ENCODE peak calls at places on chromosomes 2 and 18, in six cellular contexts. One of them, this sample, is unnamed.

GRCh38 chr2:235170536-235171510 is 219.0 kb downstream of the SH3BP4 start:
- DNase-seq in heart right ventricle: no peak
- DNase-seq in kidney: no peak
- DNase-seq in fibroblast of the aortic adventitia: peak; percentile 65
- DNase-seq in CD8-positive, alpha-beta T cell: no peak
- DNase-seq in cardiac fibroblast: peak; percentile 64
- DNase-seq in this sample: no peak

GRCh38 chr2:162656516-162656915 is 182.1 kb downstream of the KCNH7 start:
- DNase-seq in heart right ventricle: no peak
- DNase-seq in kidney: no peak
- DNase-seq in fibroblast of the aortic adventitia: no peak
- DNase-seq in CD8-positive, alpha-beta T cell: no peak
- DNase-seq in cardiac fibroblast: no peak
- DNase-seq in this sample: no peak

GRCh38 chr2:23249348-23249747 is 135.6 kb upstream of the KLHL29 start:
- DNase-seq in heart right ventricle: no peak
- DNase-seq in kidney: no peak
- DNase-seq in fibroblast of the aortic adventitia: peak; percentile 54
- DNase-seq in CD8-positive, alpha-beta T cell: no peak
- DNase-seq in cardiac fibroblast: no peak
- DNase-seq in this sample: no peak

GRCh38 chr2:186695081-186695756 is 1.4 kb downstream of the FAM171B start:
- DNase-seq in heart right ventricle: no peak
- DNase-seq in kidney: no peak
- DNase-seq in fibroblast of the aortic adventitia: peak; percentile 68
- DNase-seq in CD8-positive, alpha-beta T cell: no peak
- DNase-seq in cardiac fibroblast: peak; percentile 67
- DNase-seq in this sample: no peak

GRCh38 chr2:99431587-99432275 is 58.1 kb downstream of the REV1 start:
- DNase-seq in heart right ventricle: no peak
- DNase-seq in kidney: no peak
- DNase-seq in fibroblast of the aortic adventitia: no peak
- DNase-seq in CD8-positive, alpha-beta T cell: no peak
- DNase-seq in cardiac fibroblast: no peak
- DNase-seq in this sample: no peak

GRCh38 chr2:73283545-73284295 is 558 bp downstream of the FBXO41 start:
- DNase-seq in heart right ventricle: no peak
- DNase-seq in kidney: peak; percentile 70
- DNase-seq in fibroblast of the aortic adventitia: no peak
- DNase-seq in CD8-positive, alpha-beta T cell: no peak
- DNase-seq in cardiac fibroblast: no peak
- DNase-seq in this sample: no peak

GRCh38 chr2:63983986-63984605 is 35.1 kb downstream of the VPS54 start:
- DNase-seq in heart right ventricle: no peak
- DNase-seq in kidney: no peak
- DNase-seq in fibroblast of the aortic adventitia: no peak
- DNase-seq in CD8-positive, alpha-beta T cell: no peak
- DNase-seq in cardiac fibroblast: no peak
- DNase-seq in this sample: no peak

GRCh38 chr2:202114798-202115197 is 41.7 kb downstream of the KIAA2012 start:
- DNase-seq in heart right ventricle: no peak
- DNase-seq in kidney: no peak
- DNase-seq in fibroblast of the aortic adventitia: no peak
- DNase-seq in CD8-positive, alpha-beta T cell: no peak
- DNase-seq in cardiac fibroblast: peak; percentile 25
- DNase-seq in this sample: no peak

GRCh38 chr18:55326134-55326533 is 261.9 kb downstream of the TCF4 start:
- DNase-seq in heart right ventricle: no peak
- DNase-seq in kidney: no peak
- DNase-seq in fibroblast of the aortic adventitia: no peak
- DNase-seq in CD8-positive, alpha-beta T cell: no peak
- DNase-seq in cardiac fibroblast: no peak
- DNase-seq in this sample: no peak

GRCh38 chr2:1010373-1011017 is 59.8 kb downstream of the SNTG2 start:
- DNase-seq in heart right ventricle: no peak
- DNase-seq in kidney: no peak
- DNase-seq in fibroblast of the aortic adventitia: no peak
- DNase-seq in CD8-positive, alpha-beta T cell: no peak
- DNase-seq in cardiac fibroblast: peak; percentile 30
- DNase-seq in this sample: no peak

GRCh38 chr18:24735504-24736243 is 275.2 kb downstream of the HRH4 start:
- DNase-seq in heart right ventricle: no peak
- DNase-seq in kidney: no peak
- DNase-seq in fibroblast of the aortic adventitia: no peak
- DNase-seq in CD8-positive, alpha-beta T cell: no peak
- DNase-seq in cardiac fibroblast: no peak
- DNase-seq in this sample: no peak

GRCh38 chr18:49008156-49008555 is 57.4 kb upstream of the SMAD7 start:
- DNase-seq in heart right ventricle: no peak
- DNase-seq in kidney: peak; percentile 56
- DNase-seq in fibroblast of the aortic adventitia: no peak
- DNase-seq in CD8-positive, alpha-beta T cell: no peak
- DNase-seq in cardiac fibroblast: no peak
- DNase-seq in this sample: no peak

GRCh38 chr2:48016620-48017019 is 110.3 kb upstream of the FBXO11 start:
- DNase-seq in heart right ventricle: no peak
- DNase-seq in kidney: no peak
- DNase-seq in fibroblast of the aortic adventitia: no peak
- DNase-seq in CD8-positive, alpha-beta T cell: no peak
- DNase-seq in cardiac fibroblast: no peak
- DNase-seq in this sample: no peak

GRCh38 chr2:121303531-121304263 is 18.7 kb upstream of the TFCP2L1 start:
- DNase-seq in heart right ventricle: no peak
- DNase-seq in kidney: no peak
- DNase-seq in fibroblast of the aortic adventitia: no peak
- DNase-seq in CD8-positive, alpha-beta T cell: no peak
- DNase-seq in cardiac fibroblast: no peak
- DNase-seq in this sample: no peak

GRCh38 chr18:9304388-9305070 is 30.0 kb upstream of the TWSG1 start:
- DNase-seq in heart right ventricle: no peak
- DNase-seq in kidney: no peak
- DNase-seq in fibroblast of the aortic adventitia: no peak
- DNase-seq in CD8-positive, alpha-beta T cell: no peak
- DNase-seq in cardiac fibroblast: no peak
- DNase-seq in this sample: no peak

GRCh38 chr2:241768850-241769249 is 7.8 kb upstream of the GAL3ST2 start:
- DNase-seq in heart right ventricle: no peak
- DNase-seq in kidney: no peak
- DNase-seq in fibroblast of the aortic adventitia: no peak
- DNase-seq in CD8-positive, alpha-beta T cell: no peak
- DNase-seq in cardiac fibroblast: no peak
- DNase-seq in this sample: no peak

GRCh38 chr2:28583899-28584553 is 88.2 kb downstream of the PLB1 start:
- DNase-seq in heart right ventricle: peak; percentile 83
- DNase-seq in kidney: peak; percentile 88
- DNase-seq in fibroblast of the aortic adventitia: peak; percentile 93
- DNase-seq in CD8-positive, alpha-beta T cell: peak; percentile 26
- DNase-seq in cardiac fibroblast: peak; percentile 90
- DNase-seq in this sample: no peak

GRCh38 chr2:16931441-16931840 is 265.8 kb upstream of the CYRIA start:
- DNase-seq in heart right ventricle: no peak
- DNase-seq in kidney: no peak
- DNase-seq in fibroblast of the aortic adventitia: no peak
- DNase-seq in CD8-positive, alpha-beta T cell: no peak
- DNase-seq in cardiac fibroblast: no peak
- DNase-seq in this sample: no peak

GRCh38 chr2:113910110-113910717 is 20.3 kb downstream of the ACTR3 start:
- DNase-seq in heart right ventricle: no peak
- DNase-seq in kidney: no peak
- DNase-seq in fibroblast of the aortic adventitia: no peak
- DNase-seq in CD8-positive, alpha-beta T cell: peak; percentile 39
- DNase-seq in cardiac fibroblast: no peak
- DNase-seq in this sample: no peak

GRCh38 chr2:66469219-66469902 is 34.4 kb downstream of the MEIS1 start:
- DNase-seq in heart right ventricle: no peak
- DNase-seq in kidney: no peak
- DNase-seq in fibroblast of the aortic adventitia: no peak
- DNase-seq in CD8-positive, alpha-beta T cell: no peak
- DNase-seq in cardiac fibroblast: no peak
- DNase-seq in this sample: no peak

GRCh38 chr2:67526283-67526682 is 129.2 kb downstream of the ETAA1 start:
- DNase-seq in heart right ventricle: no peak
- DNase-seq in kidney: no peak
- DNase-seq in fibroblast of the aortic adventitia: peak; percentile 88
- DNase-seq in CD8-positive, alpha-beta T cell: no peak
- DNase-seq in cardiac fibroblast: peak; percentile 95
- DNase-seq in this sample: no peak

GRCh38 chr18:59990121-59990818 is 90.5 kb downstream of the PMAIP1 start:
- DNase-seq in heart right ventricle: no peak
- DNase-seq in kidney: no peak
- DNase-seq in fibroblast of the aortic adventitia: no peak
- DNase-seq in CD8-positive, alpha-beta T cell: no peak
- DNase-seq in cardiac fibroblast: no peak
- DNase-seq in this sample: no peak

GRCh38 chr2:120589782-120590608 is 145.7 kb upstream of the GLI2 start:
- DNase-seq in heart right ventricle: no peak
- DNase-seq in kidney: peak; percentile 8
- DNase-seq in fibroblast of the aortic adventitia: peak; percentile 94
- DNase-seq in CD8-positive, alpha-beta T cell: no peak
- DNase-seq in cardiac fibroblast: peak; percentile 99
- DNase-seq in this sample: no peak

GRCh38 chr2:163888591-163888990 is 152.8 kb upstream of the FIGN start:
- DNase-seq in heart right ventricle: no peak
- DNase-seq in kidney: no peak
- DNase-seq in fibroblast of the aortic adventitia: no peak
- DNase-seq in CD8-positive, alpha-beta T cell: no peak
- DNase-seq in cardiac fibroblast: no peak
- DNase-seq in this sample: no peak

DNA sequence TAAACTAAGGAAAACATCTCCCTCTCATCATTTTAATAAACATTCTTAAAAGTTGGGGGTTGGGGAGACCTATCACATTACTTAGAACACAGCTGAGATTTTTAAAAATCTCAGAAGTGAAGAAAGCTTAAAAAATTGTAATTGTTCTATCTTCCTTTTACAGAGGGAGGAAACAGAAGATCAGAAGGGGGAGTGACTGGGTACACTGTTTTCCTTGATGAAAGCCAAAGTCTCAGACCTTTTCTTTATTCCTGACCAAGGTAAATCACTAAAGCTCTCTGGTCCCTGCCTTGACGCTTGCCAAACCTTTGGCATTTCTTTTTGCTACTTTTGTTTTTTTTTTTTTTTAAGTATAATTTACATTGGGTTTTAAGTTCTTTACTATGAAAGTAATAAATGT is 85.0 kb upstream of the DTNB start:
- DNase-seq in heart right ventricle: no peak
- DNase-seq in kidney: no peak
- DNase-seq in fibroblast of the aortic adventitia: no peak
- DNase-seq in CD8-positive, alpha-beta T cell: no peak
- DNase-seq in cardiac fibroblast: no peak
- DNase-seq in this sample: no peak
- H3K4me3 ChIP-seq in heart right ventricle: no peak overlapping the region
- H3K4me3 ChIP-seq in kidney: no peak overlapping the region
- H3K4me3 ChIP-seq in fibroblast of the aortic adventitia: no peak overlapping the region
- H3K4me3 ChIP-seq in CD8-positive, alpha-beta T cell: no peak overlapping the region
- H3K4me3 ChIP-seq in cardiac fibroblast: no peak overlapping the region
- H3K4me3 ChIP-seq in this sample: no peak overlapping the region

DNA sequence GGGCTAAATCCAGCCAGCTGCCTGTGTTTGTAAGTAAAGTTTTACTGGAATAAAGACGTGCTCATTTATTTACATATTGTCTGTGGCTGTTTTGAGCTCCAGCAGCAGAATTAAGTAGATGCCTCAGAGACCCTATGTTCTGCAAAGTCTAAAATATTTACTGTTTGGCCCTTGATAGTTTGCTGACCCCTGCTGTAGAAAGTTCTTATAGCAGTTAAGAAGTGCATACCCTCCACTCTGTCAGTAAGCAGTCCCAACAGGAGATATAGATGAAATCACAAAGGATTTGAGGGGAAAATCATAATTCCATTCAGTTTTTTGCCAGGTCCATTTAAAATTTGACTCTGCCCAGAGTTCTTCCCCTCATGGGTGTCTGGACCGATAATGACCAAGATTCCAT is 50.1 kb upstream of the ITM2C start:
- DNase-seq in heart right ventricle: no peak
- DNase-seq in kidney: no peak
- DNase-seq in fibroblast of the aortic adventitia: peak; percentile 26
- DNase-seq in CD8-positive, alpha-beta T cell: no peak
- DNase-seq in cardiac fibroblast: peak; percentile 54
- DNase-seq in this sample: no peak
- TF ChIP-seq CTCF in heart right ventricle: peak; percentile 20
- TF ChIP-seq CTCF in kidney: peak; percentile 20
- TF ChIP-seq CTCF in fibroblast of the aortic adventitia: peak; percentile 50
- TF ChIP-seq CTCF in CD8-positive, alpha-beta T cell: no peak
- TF ChIP-seq CTCF in cardiac fibroblast: peak; percentile 63
- TF ChIP-seq CTCF in this sample: peak; percentile 30

GRCh38 chr2:27071277-27071989 is at the start of gene OST4:
- DNase-seq in heart right ventricle: peak; percentile 92
- DNase-seq in kidney: peak; percentile 98
- DNase-seq in fibroblast of the aortic adventitia: peak; percentile 90
- DNase-seq in CD8-positive, alpha-beta T cell: peak; percentile 86
- DNase-seq in cardiac fibroblast: peak; percentile 95
- DNase-seq in this sample: peak; percentile 70

GRCh38 chr2:27069436-27069835 is 2.0 kb downstream of the OST4 start:
- DNase-seq in heart right ventricle: no peak
- DNase-seq in kidney: no peak
- DNase-seq in fibroblast of the aortic adventitia: no peak
- DNase-seq in CD8-positive, alpha-beta T cell: no peak
- DNase-seq in cardiac fibroblast: no peak
- DNase-seq in this sample: no peak

GRCh38 chr2:27071990-27072830 is 756 bp upstream of the OST4 start:
- DNase-seq in heart right ventricle: peak; percentile 86
- DNase-seq in kidney: peak; percentile 94
- DNase-seq in fibroblast of the aortic adventitia: peak; percentile 85
- DNase-seq in CD8-positive, alpha-beta T cell: no peak
- DNase-seq in cardiac fibroblast: peak; percentile 93
- DNase-seq in this sample: no peak

GRCh38 chr2:27070653-27071276 is 689 bp downstream of the OST4 start:
- DNase-seq in heart right ventricle: no peak
- DNase-seq in kidney: no peak
- DNase-seq in fibroblast of the aortic adventitia: no peak
- DNase-seq in CD8-positive, alpha-beta T cell: no peak
- DNase-seq in cardiac fibroblast: no peak
- DNase-seq in this sample: no peak

DNA sequence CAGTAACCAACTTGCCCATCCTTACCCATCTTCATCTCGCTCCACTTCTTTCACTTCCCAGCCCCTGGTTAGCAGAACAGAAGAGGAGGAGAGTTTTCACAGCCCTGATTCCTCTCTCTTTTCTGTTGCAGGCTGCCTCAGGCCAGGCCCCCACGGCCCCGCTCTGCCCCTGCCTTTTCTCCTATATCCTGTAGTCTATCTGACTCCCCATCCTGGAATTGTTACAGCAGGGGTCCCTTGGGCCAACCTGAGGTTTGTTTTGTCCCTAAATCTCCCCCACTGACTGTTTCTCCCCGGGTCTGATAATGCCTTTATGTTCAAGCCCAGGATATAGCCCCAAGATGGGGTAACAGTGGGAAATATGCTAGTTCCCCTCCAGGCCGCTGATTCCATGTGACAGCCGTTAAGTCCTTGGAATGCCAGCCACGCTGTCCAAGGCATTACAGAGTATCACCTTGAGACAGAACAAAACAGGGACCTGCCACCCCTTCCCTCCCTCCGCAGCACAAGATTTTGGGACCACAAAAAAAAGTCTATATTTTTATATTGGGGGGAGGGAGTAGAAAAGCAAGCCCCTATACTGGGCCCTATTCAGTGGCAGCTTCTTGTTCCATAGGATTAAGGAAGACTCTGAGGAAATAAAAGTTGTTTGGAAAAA is 1.4 kb downstream of the OST4 start:
- DNase-seq in heart right ventricle: no peak
- DNase-seq in kidney: no peak
- DNase-seq in fibroblast of the aortic adventitia: no peak
- DNase-seq in CD8-positive, alpha-beta T cell: no peak
- DNase-seq in cardiac fibroblast: no peak
- DNase-seq in this sample: no peak
- H3K4me3 ChIP-seq in heart right ventricle: peak overlapping the region; percentile 93
- H3K4me3 ChIP-seq in kidney: peak overlapping the region; percentile 80
- H3K4me3 ChIP-seq in fibroblast of the aortic adventitia: peak overlapping the region; percentile 98
- H3K4me3 ChIP-seq in CD8-positive, alpha-beta T cell: peak overlapping the region; percentile 84
- H3K4me3 ChIP-seq in cardiac fibroblast: peak overlapping the region; percentile 96
- H3K4me3 ChIP-seq in this sample: peak overlapping the region; percentile 98

GRCh38 chr2:19818543-19818942 is 83.2 kb downstream of the TTC32 start:
- DNase-seq in heart right ventricle: no peak
- DNase-seq in kidney: no peak
- DNase-seq in fibroblast of the aortic adventitia: no peak
- DNase-seq in CD8-positive, alpha-beta T cell: no peak
- DNase-seq in cardiac fibroblast: no peak
- DNase-seq in this sample: no peak
- TF ChIP-seq CTCF in heart right ventricle: no peak
- TF ChIP-seq CTCF in kidney: no peak
- TF ChIP-seq CTCF in fibroblast of the aortic adventitia: no peak
- TF ChIP-seq CTCF in CD8-positive, alpha-beta T cell: no peak
- TF ChIP-seq CTCF in cardiac fibroblast: no peak
- TF ChIP-seq CTCF in this sample: no peak